ENCODE peak calls at places on chromosomes 6 and 20, in five cellular contexts. Q is naive thymus-derived CD4-positive, alpha-beta T cell; F is upper lobe of right lung; E is SJSA1; S is tibial artery. L is an unnamed sample.

GRCh38 chr6:133978896-133979240 is 25.8 kb downstream of the TBPL1 start:
- DNase-seq in Q (no peak), F (no peak), E (no peak), S (no peak), L (no peak)

GRCh38 chr6:89430563-89430962 is 2.4 kb upstream of the ANKRD6 start:
- DNase-seq in Q (no peak), F (no peak), E (no peak), S (no peak), L (no peak)

GRCh38 chr20:23147964-23148720 is 62.0 kb upstream of the CD93 start:
- DNase-seq in Q (peak; percentile 51), F (peak; percentile 71), E (peak; percentile 77), S (peak; percentile 87), L (peak; percentile 79)

GRCh38 chr6:43107344-43108062 is 31.4 kb downstream of the PTK7 start:
- DNase-seq in Q (no peak), F (no peak), E (no peak), S (no peak), L (no peak)

GRCh38 chr6:2733324-2733723 is 17.4 kb downstream of the MYLK4 start:
- DNase-seq in Q (no peak), F (peak; percentile 80), E (no peak), S (peak; percentile 82), L (peak; percentile 84)

GRCh38 chr6:1679691-1680068 is 70.0 kb downstream of the FOXC1 start:
- DNase-seq in Q (no peak), F (no peak), E (no peak), S (no peak), L (no peak)

GRCh38 chr20:32474967-32475819 is 109.9 kb downstream of the NOL4L start:
- DNase-seq in Q (no peak), F (peak; percentile 95), E (peak; percentile 97), S (peak; percentile 81), L (peak; percentile 48)

GRCh38 chr20:54284928-54285704 is 77.2 kb downstream of the PFDN4 start:
- DNase-seq in Q (no peak), F (no peak), E (peak; percentile 58), S (no peak), L (no peak)

GRCh38 chr6:79250107-79250514 is 15.6 kb upstream of the HMGN3 start:
- DNase-seq in Q (no peak), F (no peak), E (no peak), S (no peak), L (no peak)

GRCh38 chr6:15437090-15437489 is 191.2 kb downstream of the JARID2 start:
- DNase-seq in Q (no peak), F (no peak), E (no peak), S (no peak), L (no peak)

GRCh38 chr20:19730716-19731115 is 27.3 kb upstream of the RIN2 start:
- DNase-seq in Q (no peak), F (no peak), E (no peak), S (no peak), L (no peak)

GRCh38 chr6:73325656-73326055 is 28.4 kb downstream of the DPPA5 start:
- DNase-seq in Q (no peak), F (no peak), E (no peak), S (no peak), L (no peak)
- H3K27ac ChIP-seq in Q (no peak overlapping the region), F (no peak overlapping the region), E (no peak overlapping the region), S (no peak overlapping the region), L (no peak overlapping the region)

GRCh38 chr6:13764996-13765395 is 49.4 kb downstream of the MCUR1 start:
- DNase-seq in Q (no peak), F (no peak), E (no peak), S (no peak), L (no peak)
- H3K4me1 ChIP-seq in Q (peaks cover 14% of the 10 kb centered on the region), F (peaks cover 48% of the 10 kb centered on the region), E (peaks cover 48% of the 10 kb centered on the region), S (peaks cover 57% of the 10 kb centered on the region), L (peaks cover 45% of the 10 kb centered on the region)

GRCh38 chr6:54134934-54135333 is 23.7 kb downstream of the MLIP start:
- DNase-seq in Q (no peak), F (no peak), E (no peak), S (no peak), L (no peak)
- H3K4me3 ChIP-seq in Q (no peak overlapping the region), F (no peak overlapping the region), E (no peak overlapping the region), S (no peak overlapping the region), L (no peak overlapping the region)

DNA sequence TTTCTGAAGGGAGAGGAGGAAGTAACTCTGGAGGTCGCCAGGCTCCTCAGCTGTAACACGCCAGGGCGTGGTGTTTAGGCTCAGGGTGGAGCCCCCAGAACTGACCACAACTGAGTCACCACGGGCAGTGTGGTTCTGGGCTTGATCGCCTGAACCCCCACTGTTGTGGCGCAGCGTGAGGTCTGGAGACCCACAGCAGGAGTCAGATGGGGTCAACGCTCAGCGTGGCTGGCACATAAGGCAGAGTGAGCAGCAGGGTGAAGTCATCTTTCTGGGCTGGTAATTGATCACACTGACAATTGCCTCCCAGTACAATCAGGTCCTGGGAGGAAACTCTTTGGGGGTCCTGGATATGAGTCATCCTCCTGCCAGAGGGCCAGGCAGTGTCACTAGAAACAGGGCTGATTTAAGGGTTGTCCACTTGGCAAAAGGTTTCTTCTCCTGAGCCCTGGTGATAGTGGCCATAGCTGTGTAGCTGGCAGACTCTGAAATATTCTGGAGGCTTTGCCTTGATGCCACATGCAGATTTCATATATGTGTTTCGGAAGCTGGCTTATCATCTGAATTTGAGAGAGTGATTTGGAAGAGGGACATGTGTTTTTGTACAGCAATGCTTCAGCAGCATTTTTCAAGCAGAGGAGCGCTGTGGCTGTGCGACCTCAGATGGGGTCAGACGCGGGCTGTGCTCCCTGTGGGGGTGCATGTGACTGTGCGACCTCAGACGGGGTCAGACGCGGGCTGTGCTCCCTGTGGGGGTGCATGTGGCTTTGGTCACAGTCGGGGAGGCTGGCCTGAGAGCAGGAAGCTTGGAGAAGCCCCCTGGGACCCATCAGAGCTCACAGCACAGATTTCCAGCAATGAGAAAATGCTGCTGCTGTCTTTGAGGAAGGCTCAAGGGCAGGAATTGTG is 50.0 kb downstream of the SYNJ2 start:
- DNase-seq in Q (no peak), F (peak; percentile 76), E (peak; percentile 89), S (peak; percentile 70), L (peak; percentile 61)
- H3K27ac ChIP-seq in Q (no peak overlapping the region), F (peak overlapping the region; percentile 24), E (peak overlapping the region; percentile 64), S (peak overlapping the region; percentile 69), L (peak overlapping the region; percentile 51)

GRCh38 chr6:41555326-41556300 is 9.4 kb downstream of the FOXP4 start:
- DNase-seq in Q (no peak), F (no peak), E (no peak), S (no peak), L (no peak)
- H3K4me1 ChIP-seq in Q (peaks cover 20% of the 10 kb centered on the region), F (peaks cover 19% of the 10 kb centered on the region), E (no peaks in the 10 kb centered on the region), S (peaks cover 35% of the 10 kb centered on the region), L (peaks cover 10% of the 10 kb centered on the region)

GRCh38 chr6:113493991-113494390 is 363.2 kb upstream of the MARCKS start:
- DNase-seq in Q (no peak), F (no peak), E (no peak), S (no peak), L (no peak)

GRCh38 chr6:113496157-113496556 is 361.0 kb upstream of the MARCKS start:
- DNase-seq in Q (no peak), F (no peak), E (no peak), S (no peak), L (no peak)

GRCh38 chr6:113490356-113490755 is 366.8 kb upstream of the MARCKS start:
- DNase-seq in Q (no peak), F (no peak), E (no peak), S (no peak), L (no peak)

GRCh38 chr6:113500221-113500620 is 356.9 kb upstream of the MARCKS start:
- DNase-seq in Q (no peak), F (no peak), E (no peak), S (no peak), L (no peak)

GRCh38 chr6:113495521-113495920 is 361.6 kb upstream of the MARCKS start:
- DNase-seq in Q (no peak), F (no peak), E (no peak), S (no peak), L (no peak)
- H3K4me3 ChIP-seq in Q (no peak overlapping the region), F (no peak overlapping the region), E (no peak overlapping the region), S (no peak overlapping the region), L (no peak overlapping the region)

GRCh38 chr6:135880066-135880972 is 28.8 kb downstream of the PDE7B start:
- DNase-seq in Q (peak; percentile 52), F (no peak), E (no peak), S (no peak), L (no peak)
- H3K27ac ChIP-seq in Q (peak overlapping the region; percentile 90), F (peak overlapping the region; percentile 38), E (peak overlapping the region; percentile 68), S (peak overlapping the region; percentile 16), L (peak overlapping the region; percentile 18)

DNA sequence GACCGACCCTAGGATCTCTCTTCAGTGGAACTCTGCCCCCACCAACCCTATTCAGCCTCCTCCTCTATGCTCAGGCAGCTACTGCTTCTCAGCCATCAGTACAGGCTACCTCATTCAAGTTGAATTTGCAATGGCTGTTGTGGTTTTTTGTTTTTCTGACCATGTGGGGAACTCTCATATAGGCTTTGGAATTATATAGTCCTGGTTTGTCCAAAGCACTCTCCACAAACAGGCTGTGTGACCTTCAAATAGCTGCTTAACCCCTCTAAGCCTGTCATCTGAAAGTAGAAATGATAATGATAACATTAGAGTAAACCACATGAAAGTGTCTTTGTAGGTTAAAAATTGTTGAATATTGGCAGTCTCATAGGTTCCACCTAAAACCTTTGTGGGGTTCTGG is 80.3 kb downstream of the UNC5CL start:
- DNase-seq in Q (no peak), F (no peak), E (no peak), S (no peak), L (no peak)
- H3K4me1 ChIP-seq in Q (no peaks in the 10 kb centered on the region), F (no peaks in the 10 kb centered on the region), E (peaks cover 70% of the 10 kb centered on the region), S (no peaks in the 10 kb centered on the region), L (no peaks in the 10 kb centered on the region)